ENCODE peak calls at places on chromosomes 7 and 10, in four cellular contexts. Q is K562, U is HL-60, H is GM12878. G is an unnamed sample.

GRCh38 chr10:36591436-36591835 is 534.0 kb upstream of the ANKRD30A start:
- DNase-seq in U (no peak), Q (no peak), H (no peak), G (no peak)

GRCh38 chr7:3165681-3166580 is 122.3 kb upstream of the CARD11 start:
- DNase-seq in H (no peak), U (no peak), Q (no peak), G (no peak)

GRCh38 chr10:48804740-48805182 is 120.1 kb downstream of the WDFY4 start:
- DNase-seq in Q (no peak), U (peak; percentile 6), H (peak; percentile 67), G (no peak)

GRCh38 chr10:35040761-35041501 is 49.2 kb downstream of the CUL2 start:
- DNase-seq in H (no peak), U (no peak), Q (no peak), G (no peak)

GRCh38 chr10:14535497-14536199 is 204.9 kb upstream of the FRMD4A start:
- DNase-seq in H (no peak), U (no peak), Q (no peak), G (no peak)

GRCh38 chr10:33290286-33291052 is 44.0 kb downstream of the NRP1 start:
- DNase-seq in U (no peak), Q (no peak), H (no peak), G (no peak)

GRCh38 chr7:116706668-116707126 is 34.7 kb downstream of the MET start:
- DNase-seq in Q (no peak), U (no peak), H (no peak), G (no peak)

GRCh38 chr7:19143930-19144574 is 1.2 kb downstream of the FERD3L start:
- DNase-seq in H (no peak), Q (no peak), U (no peak), G (no peak)

GRCh38 chr7:80770675-80771081 is 132.2 kb downstream of the CD36 start:
- DNase-seq in Q (no peak), U (peak; percentile 43), H (peak; percentile 40), G (peak; percentile 5)

GRCh38 chr10:131686781-131687419 is 213.9 kb upstream of the PPP2R2D start:
- DNase-seq in U (no peak), Q (no peak), H (no peak), G (no peak)

GRCh38 chr7:20219446-20220292 is 2.5 kb upstream of the MACC1 start:
- DNase-seq in Q (peak; percentile 85), H (peak; percentile 99), U (peak; percentile 97), G (no peak)

GRCh38 chr7:44157116-44158059 is 16.3 kb upstream of the MYL7 start:
- DNase-seq in H (no peak), Q (peak; percentile 61), U (no peak), G (no peak)

GRCh38 chr7:143054621-143055020 is 2.5 kb downstream of the OR6V1 start:
- DNase-seq in U (no peak), H (no peak), Q (no peak), G (no peak)

GRCh38 chr10:89360153-89360552 is 17.7 kb upstream of the IFIT1B start:
- DNase-seq in Q (no peak), U (no peak), H (no peak), G (no peak)

GRCh38 chr7:97116308-97116707 is 1.2 kb upstream of the SDHAF3 start:
- DNase-seq in H (no peak), U (peak; percentile 81), Q (no peak), G (no peak)
- TF ChIP-seq SPI1 in H (peak; percentile 81), U (peak; percentile 98), Q (peak; percentile 66), G (peak; percentile 89)

DNA sequence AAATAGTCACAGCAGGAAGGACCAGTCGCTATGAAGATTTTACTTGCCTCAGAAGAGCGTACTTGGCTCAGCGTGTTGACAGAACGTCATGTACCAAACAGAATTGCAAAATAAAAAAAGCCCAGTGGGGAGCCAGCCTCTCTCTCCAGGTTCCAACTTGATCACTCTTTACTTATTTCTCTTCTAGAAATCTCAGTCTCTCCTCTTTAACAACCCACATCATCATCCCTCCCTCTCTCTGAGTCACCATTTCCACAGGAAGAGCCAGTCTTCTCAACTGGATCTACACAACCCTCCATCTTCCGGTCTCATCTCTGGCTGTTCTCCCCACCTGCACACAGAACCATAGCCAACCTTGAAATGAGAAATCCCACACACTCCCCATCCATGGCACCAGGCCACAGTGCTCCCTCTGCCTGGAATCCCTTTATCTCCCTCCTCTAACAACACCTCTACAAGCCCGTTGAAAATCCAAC is 718.3 kb downstream of the GRID1 start:
- DNase-seq in U (no peak), H (no peak), Q (no peak), G (no peak)
- TF ChIP-seq SPI1 in U (no peak), H (no peak), Q (no peak), G (no peak)

GRCh38 chr7:151115121-151115835 is 29.0 kb downstream of the AGAP3 start:
- DNase-seq in H (no peak), U (no peak), Q (no peak), G (peak; percentile 71)
- TF ChIP-seq SPI1 in H (no peak), U (no peak), Q (no peak), G (no peak)

DNA sequence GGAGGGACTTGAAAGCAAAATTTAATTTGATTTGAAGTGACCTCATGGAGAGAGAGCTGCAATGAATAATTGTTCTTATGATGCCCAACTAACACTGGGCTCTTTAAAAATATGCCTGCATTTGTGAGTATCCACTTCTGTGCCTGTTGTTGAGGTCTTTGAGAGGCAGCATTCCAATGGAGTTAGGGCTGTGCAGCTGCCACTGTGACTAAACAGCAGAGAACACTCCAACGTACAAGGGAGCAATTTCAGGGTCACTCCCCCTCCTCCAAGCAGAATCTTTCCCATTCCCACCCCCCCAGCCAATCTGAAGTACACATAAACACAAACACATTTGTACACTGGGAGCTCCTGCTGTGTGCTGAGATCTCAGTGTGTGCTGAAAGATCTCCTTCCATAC is 28.0 kb upstream of the GSAP start:
- DNase-seq in Q (no peak), H (no peak), U (no peak), G (no peak)
- TF ChIP-seq SPI1 in Q (no peak), H (no peak), U (no peak), G (no peak)

DNA sequence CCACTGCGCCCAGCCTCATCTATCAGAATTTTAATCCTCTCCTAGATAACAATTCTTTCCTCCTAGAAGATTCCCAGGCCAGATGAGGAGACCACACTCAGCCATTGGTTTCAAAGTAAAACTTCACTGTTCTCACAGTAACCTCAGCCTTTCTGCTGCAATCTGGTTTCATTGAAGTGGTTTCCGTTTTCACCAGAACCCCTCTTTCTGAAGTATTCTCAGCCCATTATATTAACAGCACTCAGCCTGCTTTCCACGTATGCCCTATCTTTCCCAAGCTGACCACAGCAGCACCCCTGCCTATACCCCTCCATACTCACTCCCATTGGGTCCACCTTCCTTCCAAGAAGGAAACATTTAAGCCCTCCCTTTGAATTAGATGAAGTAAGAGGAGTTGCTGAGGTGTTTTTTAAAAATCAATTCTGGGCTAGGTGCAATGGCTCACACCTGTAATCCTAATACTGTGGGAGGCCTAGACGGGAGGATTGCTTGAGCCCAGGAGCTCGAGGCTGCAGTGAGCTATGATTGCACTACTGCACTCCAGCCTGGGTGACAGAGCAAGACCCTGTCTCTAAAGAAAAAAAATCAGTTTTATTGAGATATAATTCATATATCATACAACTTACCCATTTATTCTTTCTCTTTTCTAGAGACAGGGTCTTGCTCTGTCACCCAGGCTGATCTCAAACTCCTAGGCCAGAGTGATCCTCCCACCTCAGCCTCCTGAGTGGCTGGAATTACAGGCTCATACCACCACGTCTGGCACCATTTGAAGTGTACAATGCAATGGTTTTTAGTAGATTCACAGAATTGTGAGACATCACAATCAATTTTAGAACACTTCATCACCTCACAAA is 11.3 kb downstream of the PLAU start:
- DNase-seq in U (no peak), Q (no peak), H (no peak), G (no peak)
- TF ChIP-seq SPI1 in U (no peak), Q (no peak), H (no peak), G (no peak)